ENCODE peak calls at places on chromosomes 5 and 9, in four cellular contexts. X is AG08395, O is globus pallidus, D is fibroblast of lung. K is an unnamed sample.

GRCh38 chr9:18492612-18493011 is 18.7 kb downstream of the ADAMTSL1 start:
- DNase-seq in X (peak; percentile 37), O (no peak), D (peak; percentile 71), K (no peak)

GRCh38 chr5:72815580-72816296 is 723 bp upstream of the TNPO1 start:
- DNase-seq in X (no peak), O (no peak), D (no peak), K (no peak)

GRCh38 chr5:140806834-140807775 is at the start of gene PCDHA4:
- DNase-seq in O (peak; percentile 59), X (no peak), D (no peak), K (no peak)

GRCh38 chr5:35161637-35162248 is 68.5 kb downstream of the PRLR start:
- DNase-seq in D (no peak), O (no peak), X (no peak), K (no peak)

GRCh38 chr9:127447416-127448111 is 3.6 kb downstream of the RPL12 start:
- DNase-seq in D (peak; percentile 42), O (no peak), X (no peak), K (no peak)

GRCh38 chr5:15598294-15598902 is 98.4 kb downstream of the FBXL7 start:
- DNase-seq in X (no peak), D (no peak), O (no peak), K (no peak)

GRCh38 chr5:69074664-69075521 is 18.9 kb upstream of the SLC30A5 start:
- DNase-seq in X (no peak), O (no peak), D (no peak), K (no peak)

GRCh38 chr5:149210968-149211495 is 60.6 kb upstream of the AFAP1L1 start:
- DNase-seq in X (no peak), D (peak; percentile 47), O (no peak), K (no peak)

GRCh38 chr5:33662721-33663435 is 222.1 kb downstream of the TARS1 start:
- DNase-seq in O (no peak), D (peak; percentile 72), X (peak; percentile 62), K (no peak)

GRCh38 chr5:94218374-94218773 is 400.0 kb downstream of the KIAA0825 start:
- DNase-seq in O (no peak), X (peak; percentile 87), D (peak; percentile 98), K (no peak)

GRCh38 chr9:136171009-136171800 is 33.7 kb downstream of the LHX3 start:
- DNase-seq in D (no peak), O (no peak), X (no peak), K (no peak)

GRCh38 chr9:84325347-84325982 is 15.1 kb downstream of the SLC28A3 start:
- DNase-seq in O (no peak), X (no peak), D (peak; percentile 53), K (no peak)

GRCh38 chr5:123455095-123455494 is 31.9 kb upstream of the CEP120 start:
- DNase-seq in O (no peak), D (no peak), X (no peak), K (no peak)